ENCODE peak calls at places on chromosomes 1 and 21, in nine cellular contexts. Y is astrocyte; Z is activated CD4-positive, CD25-positive, alpha-beta regulatory T cell; H is HFF-Myc; E is NCI-H524 treated with DMSO at 0.1 percent for 48 hours; S is left lung; T is OCI-LY7; P is SHP77; R is NCI-H1436. A is an unnamed sample.

GRCh38 chr1:23394664-23395063 is 25.0 kb upstream of the ZNF436 start:
- DNase-seq in Y (peak), Z (no peak), H (no peak), E (no peak), S (no peak), T (no peak), P (peak), R (no peak), A (no peak)

GRCh38 chr1:150473659-150474058 is 13.6 kb upstream of the TARS2 start:
- DNase-seq in Y (no peak), Z (no peak), H (no peak), E (no peak), S (no peak), T (no peak), P (no peak), R (no peak), A (no peak)

GRCh38 chr21:38773108-38774061 is 32.3 kb upstream of the ETS2 start:
- DNase-seq in Y (peak), Z (no peak), H (peak), E (no peak), S (no peak), T (no peak), P (no peak), R (peak), A (no peak)

GRCh38 chr1:39988618-39989343 is 33.8 kb downstream of the MFSD2A start:
- DNase-seq in Y (no peak), Z (no peak), H (no peak), E (no peak), S (no peak), T (no peak), P (no peak), R (no peak), A (no peak)

GRCh38 chr1:108747128-108747827 is 804 bp downstream of the STXBP3 start:
- DNase-seq in Y (peak), Z (no peak), H (peak), E (no peak), S (peak), T (peak), P (peak), R (no peak), A (peak)

GRCh38 chr1:1244192-1244811 is 2.2 kb downstream of the C1QTNF12 start:
- DNase-seq in Y (no peak), Z (no peak), H (no peak), E (no peak), S (no peak), T (no peak), P (no peak), R (no peak), A (no peak)

GRCh38 chr1:241610056-241610815 is 29.9 kb downstream of the CHML start:
- DNase-seq in Y (no peak), Z (no peak), H (no peak), E (no peak), S (no peak), T (no peak), P (peak), R (no peak), A (no peak)

GRCh38 chr1:63984891-63985290 is 211.1 kb downstream of the ROR1 start:
- DNase-seq in Y (no peak), Z (no peak), H (no peak), E (no peak), S (no peak), T (no peak), P (no peak), R (no peak), A (no peak)

GRCh38 chr21:32206631-32207030 is 72.2 kb downstream of the MIS18A start:
- DNase-seq in Y (no peak), Z (no peak), H (no peak), E (peak), S (no peak), T (no peak), P (no peak), R (no peak), A (no peak)

GRCh38 chr1:33047839-33048305 is 11.2 kb upstream of the AK2 start:
- DNase-seq in Y (peak), Z (no peak), H (no peak), E (no peak), S (no peak), T (no peak), P (no peak), R (no peak), A (no peak)

GRCh38 chr1:160748877-160749269 is 9.8 kb downstream of the SLAMF7 start:
- DNase-seq in Y (no peak), Z (no peak), H (no peak), E (no peak), S (no peak), T (no peak), P (no peak), R (no peak), A (no peak)

GRCh38 chr1:96370752-96371151 is 350.8 kb upstream of the PTBP2 start:
- DNase-seq in Y (peak), Z (no peak), H (peak), E (no peak), S (no peak), T (no peak), P (no peak), R (no peak), A (no peak)

GRCh38 chr1:78607334-78607927 is 12.8 kb upstream of the IFI44L start:
- DNase-seq in Y (peak), Z (no peak), H (peak), E (no peak), S (no peak), T (peak), P (no peak), R (no peak), A (peak)

GRCh38 chr21:41610042-41610839 is 102.3 kb upstream of the TMPRSS2 start:
- DNase-seq in Y (peak), Z (no peak), H (no peak), E (no peak), S (no peak), T (peak), P (no peak), R (peak), A (peak)

GRCh38 chr1:56872597-56872996 is 18.0 kb downstream of the C8A start:
- DNase-seq in Y (peak), Z (no peak), H (no peak), E (no peak), S (no peak), T (no peak), P (no peak), R (no peak), A (no peak)

GRCh38 chr21:45537111-45537745 is 5.0 kb downstream of the SLC19A1 start:
- DNase-seq in Y (no peak), Z (no peak), H (no peak), E (no peak), S (peak), T (no peak), P (no peak), R (no peak), A (no peak)

GRCh38 chr1:104132386-104132973 is 382.8 kb downstream of the AMY1C start:
- DNase-seq in Y (no peak), Z (no peak), H (no peak), E (no peak), S (no peak), T (peak), P (peak), R (peak), A (peak)

GRCh38 chr1:183993132-183993531 is 44.4 kb downstream of the COLGALT2 start:
- DNase-seq in Y (no peak), Z (no peak), H (no peak), E (no peak), S (no peak), T (no peak), P (no peak), R (no peak), A (no peak)

GRCh38 chr1:227388214-227388613 is 69.9 kb upstream of the CDC42BPA start:
- DNase-seq in Y (no peak), Z (no peak), H (no peak), E (no peak), S (no peak), T (no peak), P (no peak), R (no peak), A (no peak)

GRCh38 chr1:41674501-41674900 is 190.0 kb upstream of the EDN2 start:
- DNase-seq in Y (no peak), Z (no peak), H (no peak), E (no peak), S (no peak), T (no peak), P (no peak), R (no peak), A (no peak)

GRCh38 chr1:56973898-56974752 is 8.3 kb upstream of the C8B start:
- DNase-seq in Y (no peak), Z (no peak), H (no peak), E (no peak), S (no peak), T (no peak), P (no peak), R (no peak), A (no peak)

GRCh38 chr1:22792396-22793171 is 81.9 kb downstream of the EPHB2 start:
- DNase-seq in Y (no peak), Z (no peak), H (no peak), E (no peak), S (no peak), T (no peak), P (no peak), R (no peak), A (no peak)

GRCh38 chr1:109498161-109498801 is 4.4 kb downstream of the CYB561D1 start:
- DNase-seq in Y (no peak), Z (no peak), H (no peak), E (peak), S (no peak), T (peak), P (peak), R (no peak), A (no peak)

GRCh38 chr1:183417691-183418491 is at the start of gene NMNAT2:
- DNase-seq in Y (no peak), Z (no peak), H (no peak), E (no peak), S (peak), T (no peak), P (no peak), R (no peak), A (no peak)

GRCh38 chr1:9314711-9315379 is 22.2 kb downstream of the SPSB1 start:
- DNase-seq in Y (no peak), Z (no peak), H (no peak), E (no peak), S (peak), T (no peak), P (no peak), R (no peak), A (no peak)

GRCh38 chr1:117093091-117093534 is 28.4 kb downstream of the TRIM45 start:
- DNase-seq in Y (peak), Z (no peak), H (peak), E (no peak), S (no peak), T (no peak), P (no peak), R (no peak), A (no peak)

A was measured in MM.1S.